ENCODE peak calls at places on chromosomes 2 and 18, in seven cellular contexts. One of them, this sample, is unnamed.

GRCh38 chr2:33322099-33322498 is 154.3 kb upstream of the RASGRP3 start:
- DNase-seq in C1 segment of cervical spinal cord: no peak
- DNase-seq in iris pigment epithelial cell: peak; percentile 94
- DNase-seq in KG1: no peak
- DNase-seq in prostate gland: no peak
- DNase-seq in activated naive CD8-positive, alpha-beta T cell treated with anti-CD3 and anti-CD28 coated beads, Interleukin-2, amount 50 U/mL, for 24 hours: no peak
- DNase-seq in stimulated activated CD8-positive, alpha-beta memory T cell treated with anti-CD3 and anti-CD28 coated beads, Interleukin-15, amount 100 ng/mL, for 24 hours: no peak
- DNase-seq in this sample: no peak

GRCh38 chr2:182506606-182507005 is 79.8 kb upstream of the PDE1A start:
- DNase-seq in KG1: no peak
- DNase-seq in iris pigment epithelial cell: peak; percentile 84
- DNase-seq in C1 segment of cervical spinal cord: no peak
- DNase-seq in prostate gland: no peak
- DNase-seq in stimulated activated CD8-positive, alpha-beta memory T cell treated with anti-CD3 and anti-CD28 coated beads, Interleukin-15, amount 100 ng/mL, for 24 hours: no peak
- DNase-seq in activated naive CD8-positive, alpha-beta T cell treated with anti-CD3 and anti-CD28 coated beads, Interleukin-2, amount 50 U/mL, for 24 hours: no peak
- DNase-seq in this sample: no peak

GRCh38 chr18:79544386-79544963 is 135.1 kb upstream of the CTDP1 start:
- DNase-seq in C1 segment of cervical spinal cord: no peak
- DNase-seq in stimulated activated CD8-positive, alpha-beta memory T cell treated with anti-CD3 and anti-CD28 coated beads, Interleukin-15, amount 100 ng/mL, for 24 hours: no peak
- DNase-seq in iris pigment epithelial cell: no peak
- DNase-seq in KG1: no peak
- DNase-seq in prostate gland: no peak
- DNase-seq in activated naive CD8-positive, alpha-beta T cell treated with anti-CD3 and anti-CD28 coated beads, Interleukin-2, amount 50 U/mL, for 24 hours: no peak
- DNase-seq in this sample: no peak

GRCh38 chr2:23019476-23019875 is 365.5 kb upstream of the KLHL29 start:
- DNase-seq in activated naive CD8-positive, alpha-beta T cell treated with anti-CD3 and anti-CD28 coated beads, Interleukin-2, amount 50 U/mL, for 24 hours: no peak
- DNase-seq in C1 segment of cervical spinal cord: no peak
- DNase-seq in iris pigment epithelial cell: no peak
- DNase-seq in prostate gland: no peak
- DNase-seq in KG1: no peak
- DNase-seq in stimulated activated CD8-positive, alpha-beta memory T cell treated with anti-CD3 and anti-CD28 coated beads, Interleukin-15, amount 100 ng/mL, for 24 hours: no peak
- DNase-seq in this sample: no peak

GRCh38 chr2:187390891-187391290 is 57.2 kb downstream of the CALCRL start:
- DNase-seq in C1 segment of cervical spinal cord: no peak
- DNase-seq in prostate gland: no peak
- DNase-seq in stimulated activated CD8-positive, alpha-beta memory T cell treated with anti-CD3 and anti-CD28 coated beads, Interleukin-15, amount 100 ng/mL, for 24 hours: no peak
- DNase-seq in iris pigment epithelial cell: peak; percentile 94
- DNase-seq in KG1: no peak
- DNase-seq in activated naive CD8-positive, alpha-beta T cell treated with anti-CD3 and anti-CD28 coated beads, Interleukin-2, amount 50 U/mL, for 24 hours: no peak
- DNase-seq in this sample: no peak

GRCh38 chr2:167289651-167290410 is 401.6 kb downstream of the XIRP2 start:
- DNase-seq in stimulated activated CD8-positive, alpha-beta memory T cell treated with anti-CD3 and anti-CD28 coated beads, Interleukin-15, amount 100 ng/mL, for 24 hours: no peak
- DNase-seq in prostate gland: no peak
- DNase-seq in C1 segment of cervical spinal cord: no peak
- DNase-seq in iris pigment epithelial cell: no peak
- DNase-seq in activated naive CD8-positive, alpha-beta T cell treated with anti-CD3 and anti-CD28 coated beads, Interleukin-2, amount 50 U/mL, for 24 hours: no peak
- DNase-seq in KG1: no peak
- DNase-seq in this sample: no peak

GRCh38 chr2:45220227-45220626 is 211.0 kb upstream of the SIX2 start:
- DNase-seq in prostate gland: no peak
- DNase-seq in stimulated activated CD8-positive, alpha-beta memory T cell treated with anti-CD3 and anti-CD28 coated beads, Interleukin-15, amount 100 ng/mL, for 24 hours: no peak
- DNase-seq in KG1: no peak
- DNase-seq in activated naive CD8-positive, alpha-beta T cell treated with anti-CD3 and anti-CD28 coated beads, Interleukin-2, amount 50 U/mL, for 24 hours: no peak
- DNase-seq in C1 segment of cervical spinal cord: no peak
- DNase-seq in iris pigment epithelial cell: no peak
- DNase-seq in this sample: no peak

GRCh38 chr18:3966985-3967856 is 487.9 kb downstream of the DLGAP1 start:
- DNase-seq in iris pigment epithelial cell: peak; percentile 3
- DNase-seq in C1 segment of cervical spinal cord: no peak
- DNase-seq in KG1: no peak
- DNase-seq in prostate gland: no peak
- DNase-seq in stimulated activated CD8-positive, alpha-beta memory T cell treated with anti-CD3 and anti-CD28 coated beads, Interleukin-15, amount 100 ng/mL, for 24 hours: no peak
- DNase-seq in activated naive CD8-positive, alpha-beta T cell treated with anti-CD3 and anti-CD28 coated beads, Interleukin-2, amount 50 U/mL, for 24 hours: no peak
- DNase-seq in this sample: no peak

GRCh38 chr2:179524940-179525339 is 260.3 kb upstream of the SESTD1 start:
- DNase-seq in stimulated activated CD8-positive, alpha-beta memory T cell treated with anti-CD3 and anti-CD28 coated beads, Interleukin-15, amount 100 ng/mL, for 24 hours: no peak
- DNase-seq in KG1: no peak
- DNase-seq in prostate gland: no peak
- DNase-seq in C1 segment of cervical spinal cord: no peak
- DNase-seq in iris pigment epithelial cell: no peak
- DNase-seq in activated naive CD8-positive, alpha-beta T cell treated with anti-CD3 and anti-CD28 coated beads, Interleukin-2, amount 50 U/mL, for 24 hours: no peak
- DNase-seq in this sample: no peak

GRCh38 chr2:112572005-112572404 is 12.4 kb upstream of the CHCHD5 start:
- DNase-seq in activated naive CD8-positive, alpha-beta T cell treated with anti-CD3 and anti-CD28 coated beads, Interleukin-2, amount 50 U/mL, for 24 hours: no peak
- DNase-seq in KG1: no peak
- DNase-seq in C1 segment of cervical spinal cord: no peak
- DNase-seq in prostate gland: no peak
- DNase-seq in iris pigment epithelial cell: no peak
- DNase-seq in stimulated activated CD8-positive, alpha-beta memory T cell treated with anti-CD3 and anti-CD28 coated beads, Interleukin-15, amount 100 ng/mL, for 24 hours: no peak
- DNase-seq in this sample: no peak

GRCh38 chr2:207405150-207405549 is 124.6 kb upstream of the CREB1 start:
- DNase-seq in C1 segment of cervical spinal cord: no peak
- DNase-seq in prostate gland: no peak
- DNase-seq in iris pigment epithelial cell: no peak
- DNase-seq in stimulated activated CD8-positive, alpha-beta memory T cell treated with anti-CD3 and anti-CD28 coated beads, Interleukin-15, amount 100 ng/mL, for 24 hours: no peak
- DNase-seq in activated naive CD8-positive, alpha-beta T cell treated with anti-CD3 and anti-CD28 coated beads, Interleukin-2, amount 50 U/mL, for 24 hours: no peak
- DNase-seq in KG1: no peak
- DNase-seq in this sample: no peak

GRCh38 chr2:216109962-216110614 is 940 bp downstream of the XRCC5 start:
- DNase-seq in activated naive CD8-positive, alpha-beta T cell treated with anti-CD3 and anti-CD28 coated beads, Interleukin-2, amount 50 U/mL, for 24 hours: no peak
- DNase-seq in iris pigment epithelial cell: peak; percentile 70
- DNase-seq in stimulated activated CD8-positive, alpha-beta memory T cell treated with anti-CD3 and anti-CD28 coated beads, Interleukin-15, amount 100 ng/mL, for 24 hours: no peak
- DNase-seq in KG1: peak; percentile 13
- DNase-seq in C1 segment of cervical spinal cord: no peak
- DNase-seq in prostate gland: no peak
- DNase-seq in this sample: no peak

GRCh38 chr18:79877163-79878091 is 74.0 kb downstream of the SLC66A2 start:
- DNase-seq in activated naive CD8-positive, alpha-beta T cell treated with anti-CD3 and anti-CD28 coated beads, Interleukin-2, amount 50 U/mL, for 24 hours: no peak
- DNase-seq in iris pigment epithelial cell: no peak
- DNase-seq in prostate gland: no peak
- DNase-seq in stimulated activated CD8-positive, alpha-beta memory T cell treated with anti-CD3 and anti-CD28 coated beads, Interleukin-15, amount 100 ng/mL, for 24 hours: no peak
- DNase-seq in KG1: no peak
- DNase-seq in C1 segment of cervical spinal cord: no peak
- DNase-seq in this sample: no peak

GRCh38 chr2:16321872-16322271 is 343.8 kb downstream of the CYRIA start:
- DNase-seq in activated naive CD8-positive, alpha-beta T cell treated with anti-CD3 and anti-CD28 coated beads, Interleukin-2, amount 50 U/mL, for 24 hours: no peak
- DNase-seq in prostate gland: no peak
- DNase-seq in stimulated activated CD8-positive, alpha-beta memory T cell treated with anti-CD3 and anti-CD28 coated beads, Interleukin-15, amount 100 ng/mL, for 24 hours: no peak
- DNase-seq in C1 segment of cervical spinal cord: no peak
- DNase-seq in KG1: no peak
- DNase-seq in iris pigment epithelial cell: no peak
- DNase-seq in this sample: peak; percentile 21

GRCh38 chr2:133737597-133737996 is 169.3 kb upstream of the NCKAP5 start:
- DNase-seq in prostate gland: no peak
- DNase-seq in KG1: no peak
- DNase-seq in C1 segment of cervical spinal cord: no peak
- DNase-seq in activated naive CD8-positive, alpha-beta T cell treated with anti-CD3 and anti-CD28 coated beads, Interleukin-2, amount 50 U/mL, for 24 hours: no peak
- DNase-seq in stimulated activated CD8-positive, alpha-beta memory T cell treated with anti-CD3 and anti-CD28 coated beads, Interleukin-15, amount 100 ng/mL, for 24 hours: no peak
- DNase-seq in iris pigment epithelial cell: peak; percentile 74
- DNase-seq in this sample: no peak

GRCh38 chr18:59988098-59988706 is 88.4 kb downstream of the PMAIP1 start:
- DNase-seq in prostate gland: peak; percentile 34
- DNase-seq in KG1: no peak
- DNase-seq in iris pigment epithelial cell: peak; percentile 71
- DNase-seq in C1 segment of cervical spinal cord: no peak
- DNase-seq in activated naive CD8-positive, alpha-beta T cell treated with anti-CD3 and anti-CD28 coated beads, Interleukin-2, amount 50 U/mL, for 24 hours: peak; percentile 52
- DNase-seq in stimulated activated CD8-positive, alpha-beta memory T cell treated with anti-CD3 and anti-CD28 coated beads, Interleukin-15, amount 100 ng/mL, for 24 hours: no peak
- DNase-seq in this sample: no peak

GRCh38 chr18:59915606-59916005 is 15.8 kb downstream of the PMAIP1 start:
- DNase-seq in activated naive CD8-positive, alpha-beta T cell treated with anti-CD3 and anti-CD28 coated beads, Interleukin-2, amount 50 U/mL, for 24 hours: no peak
- DNase-seq in C1 segment of cervical spinal cord: no peak
- DNase-seq in KG1: no peak
- DNase-seq in prostate gland: no peak
- DNase-seq in iris pigment epithelial cell: no peak
- DNase-seq in stimulated activated CD8-positive, alpha-beta memory T cell treated with anti-CD3 and anti-CD28 coated beads, Interleukin-15, amount 100 ng/mL, for 24 hours: no peak
- DNase-seq in this sample: no peak

GRCh38 chr2:101112772-101113157 is 38.4 kb downstream of the TBC1D8 start:
- DNase-seq in iris pigment epithelial cell: no peak
- DNase-seq in KG1: no peak
- DNase-seq in prostate gland: no peak
- DNase-seq in C1 segment of cervical spinal cord: no peak
- DNase-seq in activated naive CD8-positive, alpha-beta T cell treated with anti-CD3 and anti-CD28 coated beads, Interleukin-2, amount 50 U/mL, for 24 hours: no peak
- DNase-seq in stimulated activated CD8-positive, alpha-beta memory T cell treated with anti-CD3 and anti-CD28 coated beads, Interleukin-15, amount 100 ng/mL, for 24 hours: no peak
- DNase-seq in this sample: no peak

GRCh38 chr2:121866789-121867188 is 111.3 kb downstream of the TSN start:
- DNase-seq in stimulated activated CD8-positive, alpha-beta memory T cell treated with anti-CD3 and anti-CD28 coated beads, Interleukin-15, amount 100 ng/mL, for 24 hours: no peak
- DNase-seq in activated naive CD8-positive, alpha-beta T cell treated with anti-CD3 and anti-CD28 coated beads, Interleukin-2, amount 50 U/mL, for 24 hours: no peak
- DNase-seq in prostate gland: no peak
- DNase-seq in iris pigment epithelial cell: no peak
- DNase-seq in KG1: no peak
- DNase-seq in C1 segment of cervical spinal cord: no peak
- DNase-seq in this sample: no peak

GRCh38 chr2:33372940-33373553 is 103.4 kb upstream of the RASGRP3 start:
- DNase-seq in KG1: peak; percentile 36
- DNase-seq in prostate gland: peak; percentile 39
- DNase-seq in C1 segment of cervical spinal cord: no peak
- DNase-seq in activated naive CD8-positive, alpha-beta T cell treated with anti-CD3 and anti-CD28 coated beads, Interleukin-2, amount 50 U/mL, for 24 hours: peak; percentile 7
- DNase-seq in iris pigment epithelial cell: peak; percentile 33
- DNase-seq in stimulated activated CD8-positive, alpha-beta memory T cell treated with anti-CD3 and anti-CD28 coated beads, Interleukin-15, amount 100 ng/mL, for 24 hours: no peak
- DNase-seq in this sample: no peak

GRCh38 chr2:170815746-170816498 is 765 bp upstream of the GAD1 start:
- DNase-seq in iris pigment epithelial cell: peak; percentile 49
- DNase-seq in prostate gland: peak; percentile 64
- DNase-seq in KG1: peak; percentile 39
- DNase-seq in activated naive CD8-positive, alpha-beta T cell treated with anti-CD3 and anti-CD28 coated beads, Interleukin-2, amount 50 U/mL, for 24 hours: peak; percentile 77
- DNase-seq in stimulated activated CD8-positive, alpha-beta memory T cell treated with anti-CD3 and anti-CD28 coated beads, Interleukin-15, amount 100 ng/mL, for 24 hours: no peak
- DNase-seq in C1 segment of cervical spinal cord: peak; percentile 28
- DNase-seq in this sample: no peak

GRCh38 chr18:48948112-48949050 is 2.4 kb downstream of the SMAD7 start:
- DNase-seq in activated naive CD8-positive, alpha-beta T cell treated with anti-CD3 and anti-CD28 coated beads, Interleukin-2, amount 50 U/mL, for 24 hours: peak; percentile 53
- DNase-seq in stimulated activated CD8-positive, alpha-beta memory T cell treated with anti-CD3 and anti-CD28 coated beads, Interleukin-15, amount 100 ng/mL, for 24 hours: no peak
- DNase-seq in C1 segment of cervical spinal cord: peak; percentile 68
- DNase-seq in prostate gland: peak; percentile 75
- DNase-seq in KG1: no peak
- DNase-seq in iris pigment epithelial cell: peak; percentile 91
- DNase-seq in this sample: peak; percentile 57

GRCh38 chr2:17296676-17297075 is 221.6 kb downstream of the RAD51AP2 start:
- DNase-seq in KG1: no peak
- DNase-seq in C1 segment of cervical spinal cord: no peak
- DNase-seq in prostate gland: no peak
- DNase-seq in stimulated activated CD8-positive, alpha-beta memory T cell treated with anti-CD3 and anti-CD28 coated beads, Interleukin-15, amount 100 ng/mL, for 24 hours: no peak
- DNase-seq in activated naive CD8-positive, alpha-beta T cell treated with anti-CD3 and anti-CD28 coated beads, Interleukin-2, amount 50 U/mL, for 24 hours: no peak
- DNase-seq in iris pigment epithelial cell: no peak
- DNase-seq in this sample: no peak

GRCh38 chr2:44244135-44244871 is 31.0 kb upstream of the SLC3A1 start:
- DNase-seq in iris pigment epithelial cell: peak; percentile 70
- DNase-seq in stimulated activated CD8-positive, alpha-beta memory T cell treated with anti-CD3 and anti-CD28 coated beads, Interleukin-15, amount 100 ng/mL, for 24 hours: no peak
- DNase-seq in KG1: peak; percentile 73
- DNase-seq in prostate gland: peak; percentile 77
- DNase-seq in C1 segment of cervical spinal cord: peak; percentile 25
- DNase-seq in activated naive CD8-positive, alpha-beta T cell treated with anti-CD3 and anti-CD28 coated beads, Interleukin-2, amount 50 U/mL, for 24 hours: peak; percentile 46
- DNase-seq in this sample: peak; percentile 18

This sample was measured in caudate nucleus.